ENCODE peak calls at places on chromosomes 2 and 18, in seven cellular contexts. X, T, P, M, B, I and J are unnamed samples.

GRCh38 chr2:23541453-23542334 is 156.7 kb downstream of the KLHL29 start:
- DNase-seq in X (no peak), T (no peak), P (no peak), M (no peak), B (no peak), I (no peak), J (no peak)

GRCh38 chr2:23480991-23481797 is 96.2 kb downstream of the KLHL29 start:
- DNase-seq in X (no peak), T (no peak), P (peak), M (peak), B (no peak), I (no peak), J (no peak)

GRCh38 chr2:240432820-240433801 is 2.4 kb upstream of the GPC1 start:
- DNase-seq in X (peak), T (peak), P (peak), M (peak), B (peak), I (no peak), J (peak)

GRCh38 chr2:98484652-98485452 is 40.2 kb downstream of the INPP4A start:
- DNase-seq in X (no peak), T (no peak), P (no peak), M (no peak), B (no peak), I (no peak), J (no peak)

GRCh38 chr2:81068144-81068543 is 763.6 kb upstream of the LRRTM1 start:
- DNase-seq in X (no peak), T (no peak), P (no peak), M (no peak), B (no peak), I (no peak), J (no peak)

GRCh38 chr18:9115984-9116383 is 13.5 kb downstream of the NDUFV2 start:
- DNase-seq in X (no peak), T (no peak), P (no peak), M (no peak), B (no peak), I (no peak), J (no peak)

GRCh38 chr2:168119519-168120141 is 127.8 kb downstream of the STK39 start:
- DNase-seq in X (no peak), T (no peak), P (no peak), M (no peak), B (no peak), I (peak), J (no peak)

GRCh38 chr2:14633031-14633430 is 514 bp downstream of the LRATD1 start:
- DNase-seq in X (peak), T (peak), P (peak), M (no peak), B (no peak), I (no peak), J (no peak)

GRCh38 chr2:4992226-4992625 is 700.0 kb upstream of the SOX11 start:
- DNase-seq in X (no peak), T (no peak), P (no peak), M (no peak), B (no peak), I (no peak), J (no peak)

GRCh38 chr2:239288951-239289481 is 111.8 kb downstream of the HDAC4 start:
- DNase-seq in X (no peak), T (peak), P (no peak), M (no peak), B (peak), I (no peak), J (no peak)

GRCh38 chr18:80158365-80158764 is 49.3 kb downstream of the ADNP2 start:
- DNase-seq in X (no peak), T (no peak), P (no peak), M (no peak), B (no peak), I (no peak), J (no peak)

GRCh38 chr2:228689049-228689448 is 507.6 kb upstream of the SPHKAP start:
- DNase-seq in X (no peak), T (no peak), P (peak), M (peak), B (no peak), I (peak), J (no peak)

GRCh38 chr2:18912225-18912888 is 323.0 kb upstream of the NT5C1B start:
- DNase-seq in X (no peak), T (no peak), P (no peak), M (no peak), B (no peak), I (no peak), J (no peak)

GRCh38 chr2:146412625-146413024 is 1432.2 kb upstream of the ACVR2A start:
- DNase-seq in X (no peak), T (no peak), P (no peak), M (peak), B (no peak), I (no peak), J (no peak)

GRCh38 chr18:77062518-77063003 is 70.0 kb downstream of the MBP start:
- DNase-seq in X (peak), T (no peak), P (no peak), M (no peak), B (peak), I (no peak), J (no peak)

GRCh38 chr18:46335551-46336059 is 231.4 kb downstream of the HAUS1 start:
- DNase-seq in X (no peak), T (no peak), P (no peak), M (peak), B (no peak), I (no peak), J (no peak)

GRCh38 chr2:53913721-53914120 is 54.0 kb upstream of the GPR75 start:
- DNase-seq in X (no peak), T (no peak), P (no peak), M (no peak), B (peak), I (no peak), J (no peak)

GRCh38 chr2:205405194-205405593 is 277.1 kb upstream of the NRP2 start:
- DNase-seq in X (no peak), T (no peak), P (no peak), M (no peak), B (no peak), I (no peak), J (no peak)

GRCh38 chr18:26963292-26963691 is 97.8 kb upstream of the AQP4 start:
- DNase-seq in X (no peak), T (no peak), P (no peak), M (no peak), B (no peak), I (no peak), J (no peak)

GRCh38 chr18:48514786-48515185 is 24.0 kb upstream of the CTIF start:
- DNase-seq in X (no peak), T (no peak), P (no peak), M (no peak), B (no peak), I (no peak), J (no peak)

GRCh38 chr2:152370783-152371182 is 35.8 kb downstream of the FMNL2 start:
- DNase-seq in X (no peak), T (no peak), P (no peak), M (no peak), B (no peak), I (no peak), J (no peak)

GRCh38 chr2:152419944-152420813 is 85.2 kb downstream of the FMNL2 start:
- DNase-seq in X (no peak), T (no peak), P (no peak), M (no peak), B (no peak), I (no peak), J (no peak)

GRCh38 chr2:176297067-176297466 is 27.8 kb downstream of the MTX2 start:
- DNase-seq in X (no peak), T (no peak), P (no peak), M (no peak), B (no peak), I (no peak), J (no peak)

GRCh38 chr2:140910683-140911082 is 1220.1 kb downstream of the LRP1B start:
- DNase-seq in X (no peak), T (no peak), P (no peak), M (no peak), B (no peak), I (no peak), J (no peak)
- TF ChIP-seq CTCF in X (no peak), T (no peak), P (no peak), M (no peak), B (no peak), I (no peak), J (no peak)

DNA sequence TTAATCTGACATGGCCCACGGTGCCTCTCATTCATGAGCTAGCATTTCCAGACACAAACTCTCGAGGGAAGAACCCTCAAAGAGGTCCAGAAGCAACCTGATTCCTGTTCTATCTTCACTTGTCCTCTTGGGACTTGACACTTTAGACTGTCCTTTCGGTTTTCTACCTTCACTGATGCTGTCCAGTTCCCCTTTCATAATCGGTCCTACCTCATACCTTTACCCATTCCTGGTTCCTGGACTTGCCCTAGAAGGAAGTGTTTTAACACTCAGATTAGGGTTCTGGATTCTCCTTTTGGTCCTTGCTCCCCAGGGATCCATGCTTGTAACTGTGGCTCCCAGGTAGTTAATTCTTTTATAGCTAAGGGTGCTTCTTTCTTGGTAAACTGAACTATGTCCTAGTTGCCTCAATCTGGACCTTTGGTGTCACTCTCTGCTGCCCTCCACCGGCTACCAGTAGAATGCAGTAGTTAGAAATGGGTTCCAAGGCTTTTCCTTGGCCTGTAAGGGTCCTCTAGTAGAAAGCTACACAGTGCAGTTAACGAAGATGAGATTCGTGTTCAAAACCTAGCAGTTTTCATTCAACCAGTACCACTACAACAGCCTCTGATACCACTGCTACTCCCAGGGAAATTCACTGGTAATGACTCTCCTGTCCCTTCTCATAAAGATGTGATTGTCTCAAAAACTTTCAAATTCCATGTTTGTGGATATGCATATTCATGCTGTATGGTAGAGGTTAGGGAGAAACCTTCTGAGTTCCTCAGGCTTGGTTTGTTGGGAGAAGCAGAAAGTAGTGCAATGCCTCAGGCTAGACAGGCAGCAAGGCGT is 178.1 kb upstream of the CYP26B1 start:
- DNase-seq in X (peak), T (no peak), P (no peak), M (peak), B (no peak), I (no peak), J (no peak)
- TF ChIP-seq CTCF in X (peak), T (peak), P (no peak), M (peak), B (no peak), I (peak), J (peak)

DNA sequence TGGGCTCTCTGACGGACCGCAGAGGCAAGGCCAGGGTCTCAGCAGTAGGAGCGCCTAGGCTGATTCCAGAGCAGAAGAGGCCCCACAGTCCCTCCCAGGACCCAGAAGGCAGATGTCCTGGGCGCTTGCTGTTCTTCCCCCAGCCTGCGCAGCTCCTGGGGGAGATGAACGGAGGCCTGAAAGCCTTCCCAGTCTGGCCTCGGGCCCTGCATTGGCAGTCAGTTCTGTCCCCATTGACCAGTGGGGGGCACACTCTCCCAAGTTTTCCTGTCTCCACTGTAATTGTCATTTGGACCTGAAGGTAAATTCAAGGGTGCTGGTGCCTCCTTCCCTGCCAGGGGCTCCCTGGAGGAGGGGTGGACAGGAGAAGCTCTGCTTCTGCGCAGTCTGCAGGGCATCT is 345.7 kb downstream of the CYP26B1 start:
- DNase-seq in X (no peak), T (no peak), P (peak), M (peak), B (no peak), I (peak), J (no peak)
- TF ChIP-seq CTCF in X (no peak), T (peak), P (no peak), M (peak), B (no peak), I (peak), J (no peak)

GRCh38 chr2:142602418-142602989 is 275.0 kb upstream of the KYNU start:
- DNase-seq in X (no peak), T (no peak), P (no peak), M (no peak), B (no peak), I (no peak), J (no peak)

GRCh38 chr2:142599504-142599903 is 278.0 kb upstream of the KYNU start:
- DNase-seq in X (no peak), T (no peak), P (no peak), M (no peak), B (no peak), I (no peak), J (no peak)

GRCh38 chr2:142601794-142602193 is 275.7 kb upstream of the KYNU start:
- DNase-seq in X (no peak), T (no peak), P (no peak), M (no peak), B (no peak), I (no peak), J (no peak)

DNA sequence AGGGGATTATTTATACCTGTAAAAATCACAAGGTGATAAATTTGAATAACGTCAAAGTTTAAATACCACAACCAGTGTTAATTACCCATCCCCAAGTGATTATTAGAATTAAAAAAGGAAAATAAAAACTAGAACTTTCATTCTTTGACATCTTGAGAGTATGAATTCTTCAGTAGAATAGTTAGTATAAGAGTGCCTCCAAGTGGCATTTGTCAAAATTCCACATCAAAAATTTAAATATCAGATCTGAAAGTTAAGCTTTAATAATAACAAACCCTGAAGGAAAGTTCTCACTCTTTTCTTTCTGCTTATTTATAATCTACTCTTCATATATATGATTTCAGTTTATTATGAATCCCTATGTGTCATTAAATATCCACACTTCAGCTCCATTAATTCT is 273.7 kb upstream of the KYNU start:
- DNase-seq in X (no peak), T (no peak), P (no peak), M (no peak), B (no peak), I (no peak), J (no peak)
- TF ChIP-seq CTCF in X (no peak), T (no peak), P (no peak), M (peak), B (no peak), I (peak), J (no peak)

GRCh38 chr2:232581725-232582124 is 31.2 kb downstream of the EIF4E2 start:
- DNase-seq in X (no peak), T (no peak), P (no peak), M (no peak), B (no peak), I (no peak), J (no peak)
- TF ChIP-seq CTCF in X (no peak), T (no peak), P (no peak), M (no peak), B (no peak), I (no peak), J (no peak)

GRCh38 chr2:42086500-42086953 is 38.7 kb downstream of the PKDCC start:
- DNase-seq in X (peak), T (no peak), P (peak), M (peak), B (no peak), I (peak), J (no peak)
- TF ChIP-seq CTCF in X (peak), T (peak), P (peak), M (peak), B (peak), I (peak), J (peak)